ENCODE peak calls at places on chromosomes 5 and 9, in six cellular contexts. P is breast epithelium, D is endodermal cell, V is colonic mucosa, E is H1, T is MM.1S. F is an unnamed sample.

GRCh38 chr5:180785151-180785781 is 17.3 kb downstream of the MGAT1 start:
- DNase-seq in T (no peak), E (no peak), P (no peak), V (peak; percentile 21), D (no peak), F (no peak)

GRCh38 chr9:87713278-87713989 is 12.5 kb upstream of the CTSL start:
- DNase-seq in D (peak; percentile 50), T (no peak), E (no peak), P (peak; percentile 52), V (peak; percentile 62), F (no peak)

GRCh38 chr9:138009016-138009415 is 131.4 kb downstream of the CACNA1B start:
- DNase-seq in D (peak; percentile 32), T (no peak), V (no peak), E (no peak), P (no peak), F (no peak)

GRCh38 chr5:53037141-53037859 is 48.1 kb downstream of the ITGA2 start:
- DNase-seq in T (no peak), D (no peak), P (no peak), E (no peak), V (no peak), F (no peak)

GRCh38 chr5:113170707-113171106 is 194.1 kb downstream of the DCP2 start:
- DNase-seq in P (no peak), T (no peak), V (no peak), E (no peak), D (peak; percentile 25), F (no peak)

GRCh38 chr9:116951588-116952433 is 264.7 kb downstream of the TRIM32 start:
- DNase-seq in D (no peak), T (no peak), P (no peak), E (no peak), V (no peak), F (peak; percentile 33)

GRCh38 chr5:9456435-9457042 is 89.3 kb downstream of the SEMA5A start:
- DNase-seq in P (no peak), E (no peak), T (no peak), D (no peak), V (no peak), F (no peak)

GRCh38 chr5:142779163-142779562 is 9.0 kb downstream of the ARHGAP26 start:
- DNase-seq in E (no peak), P (no peak), V (no peak), D (peak; percentile 63), T (no peak), F (no peak)

GRCh38 chr9:93391898-93392297 is 59.6 kb upstream of the FAM120A start:
- DNase-seq in P (no peak), E (no peak), D (no peak), T (no peak), V (peak; percentile 81), F (no peak)

GRCh38 chr9:114231218-114232090 is 76.1 kb downstream of the COL27A1 start:
- DNase-seq in T (no peak), E (no peak), P (no peak), D (no peak), V (no peak), F (no peak)

GRCh38 chr9:122128432-122129343 is 30.9 kb downstream of the NDUFA8 start:
- DNase-seq in V (no peak), T (no peak), E (no peak), D (peak; percentile 42), P (no peak), F (no peak)

GRCh38 chr5:43036856-43037711 is 3.0 kb downstream of the ANXA2R start:
- DNase-seq in P (no peak), T (no peak), E (no peak), V (no peak), D (peak; percentile 72), F (no peak)

GRCh38 chr5:29777373-29777772 is 1416.1 kb upstream of the CDH6 start:
- DNase-seq in D (no peak), P (no peak), T (no peak), V (no peak), E (no peak), F (no peak)

GRCh38 chr9:98665511-98665910 is 43.2 kb downstream of the GABBR2 start:
- DNase-seq in E (no peak), T (no peak), P (no peak), V (no peak), D (no peak), F (no peak)

GRCh38 chr9:76456202-76456926 is 2.6 kb upstream of the GCNT1 start:
- DNase-seq in P (no peak), V (peak; percentile 90), D (peak; percentile 89), T (peak; percentile 71), E (no peak), F (peak; percentile 26)

GRCh38 chr5:31383734-31384133 is 148.2 kb downstream of the DROSHA start:
- DNase-seq in V (no peak), E (no peak), P (no peak), D (no peak), T (no peak), F (no peak)

GRCh38 chr5:178319541-178320041 is 87.0 kb upstream of the PHYKPL start:
- DNase-seq in T (no peak), P (no peak), D (peak; percentile 57), V (no peak), E (no peak), F (no peak)

GRCh38 chr9:130138791-130139190 is 33.4 kb upstream of the NCS1 start:
- DNase-seq in T (no peak), D (peak; percentile 56), E (no peak), V (no peak), P (peak; percentile 76), F (no peak)

GRCh38 chr5:145660897-145661650 is 174.1 kb downstream of the PRELID2 start:
- DNase-seq in D (no peak), T (no peak), P (no peak), E (no peak), V (no peak), F (no peak)

GRCh38 chr9:16417101-16417500 is 453.4 kb downstream of the BNC2 start:
- DNase-seq in V (no peak), E (no peak), D (no peak), P (no peak), T (peak; percentile 83), F (no peak)

GRCh38 chr5:175750476-175751080 is 92.7 kb downstream of the HRH2 start:
- DNase-seq in D (no peak), P (no peak), T (no peak), V (no peak), E (no peak), F (no peak)

GRCh38 chr9:126106404-126106803 is 220.2 kb upstream of the MVB12B start:
- DNase-seq in E (no peak), P (no peak), T (no peak), D (no peak), V (no peak), F (no peak)

GRCh38 chr5:72817639-72818266 is 1.3 kb downstream of the TNPO1 start:
- DNase-seq in E (no peak), T (no peak), P (no peak), D (no peak), V (no peak), F (no peak)

GRCh38 chr5:115578657-115579056 is 23.6 kb downstream of the TICAM2 start:
- DNase-seq in V (no peak), P (no peak), T (no peak), D (no peak), E (no peak), F (peak; percentile 45)

GRCh38 chr9:13395086-13395485 is 115.6 kb upstream of the MPDZ start:
- DNase-seq in D (no peak), P (no peak), V (no peak), T (no peak), E (no peak), F (no peak)

GRCh38 chr5:152305525-152305924 is 99.6 kb downstream of the NMUR2 start:
- DNase-seq in D (peak; percentile 55), E (no peak), V (no peak), T (no peak), P (no peak), F (no peak)

DNA sequence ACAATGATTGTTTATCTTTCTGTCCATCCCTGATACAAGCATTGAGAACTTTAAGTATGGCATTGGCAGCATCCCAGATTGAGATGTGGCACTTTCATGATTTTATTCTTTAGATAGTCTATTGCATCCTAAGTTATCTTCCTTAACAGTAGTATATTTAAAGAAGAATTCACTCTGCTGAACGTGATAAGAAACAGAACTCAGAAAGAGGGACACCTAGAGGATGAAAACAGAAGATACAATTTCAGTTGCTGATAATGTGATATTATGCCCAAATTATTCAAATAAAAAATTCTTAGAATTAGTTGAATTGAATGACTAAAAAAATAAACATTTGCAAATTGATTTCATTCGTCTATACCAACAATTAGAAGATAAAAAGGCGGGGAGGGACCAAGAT is 218.1 kb upstream of the DMRTA1 start:
- DNase-seq in V (no peak), T (no peak), P (no peak), E (no peak), D (no peak), F (no peak)
- TF ChIP-seq CTCF in V (peak; percentile 32), T (no peak), P (no peak), E (no peak), D (peak; percentile 52), F (no peak)

GRCh38 chr9:6669881-6670280 is 24.4 kb upstream of the GLDC start:
- DNase-seq in E (no peak), T (no peak), V (no peak), D (no peak), P (no peak), F (no peak)

GRCh38 chr9:6664204-6664683 is 18.7 kb upstream of the GLDC start:
- DNase-seq in V (no peak), T (no peak), P (no peak), E (no peak), D (no peak), F (no peak)

GRCh38 chr9:6667080-6667479 is 21.6 kb upstream of the GLDC start:
- DNase-seq in T (no peak), P (no peak), E (no peak), D (no peak), V (no peak), F (no peak)

GRCh38 chr9:6671416-6671815 is 25.9 kb upstream of the GLDC start:
- DNase-seq in P (no peak), V (no peak), T (no peak), E (no peak), D (no peak), F (no peak)

DNA sequence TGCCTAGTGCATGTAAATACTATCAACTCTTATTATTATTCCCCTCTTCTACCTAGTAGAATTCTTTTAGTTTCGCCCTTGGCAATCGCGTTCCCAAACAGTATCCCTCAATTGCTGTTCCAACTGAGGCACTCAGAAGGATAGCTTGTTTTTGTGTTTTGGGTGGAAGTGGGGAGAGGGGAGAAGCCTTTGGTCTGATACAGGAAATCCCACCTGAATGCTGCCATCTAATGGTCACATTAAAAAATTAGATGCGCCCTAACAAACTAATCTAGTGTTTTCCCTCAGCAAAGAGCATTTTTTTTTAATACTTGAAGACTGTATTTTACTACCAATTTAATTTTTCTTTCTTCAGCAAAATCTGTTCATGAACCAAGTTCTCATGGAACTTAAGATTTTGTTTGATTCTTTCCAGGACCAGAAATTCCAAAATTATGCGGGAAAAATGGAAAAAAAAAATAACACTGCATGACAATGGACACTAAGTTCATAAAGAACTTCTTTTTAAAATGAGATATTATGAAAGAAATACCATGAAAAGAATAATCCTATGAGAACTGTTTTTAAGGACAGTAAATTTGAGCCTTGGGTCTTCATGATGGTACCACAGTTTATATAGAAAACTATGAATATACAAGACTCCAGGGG is 22.2 kb upstream of the GLDC start:
- DNase-seq in E (no peak), T (peak; percentile 49), V (no peak), P (no peak), D (peak; percentile 50), F (peak; percentile 52)
- TF ChIP-seq CTCF in E (no peak), T (peak; percentile 66), V (peak; percentile 47), P (no peak), D (peak; percentile 84), F (peak; percentile 49)

GRCh38 chr5:58335518-58335917 is 124.4 kb downstream of the PLK2 start:
- DNase-seq in P (no peak), T (no peak), D (no peak), E (no peak), V (no peak), F (no peak)
- TF ChIP-seq CTCF in P (no peak), T (peak; percentile 8), D (peak; percentile 64), E (no peak), V (no peak), F (no peak)

GRCh38 chr5:68396722-68397121 is 181.2 kb downstream of the PIK3R1 start:
- DNase-seq in V (peak; percentile 77), E (no peak), P (no peak), T (no peak), D (no peak), F (no peak)
- TF ChIP-seq CTCF in V (no peak), E (no peak), P (no peak), T (no peak), D (no peak), F (no peak)

F was measured in GM10248.